ENCODE peak calls at places on chromosomes 5 and 9, in six cellular contexts. One of them, this sample, is unnamed. For H3K36me3 and H3K4me1, the result is how much of the 10 kb centered on the place peaks cover.

GRCh38 chr9:93567271-93567959 is 9.0 kb upstream of the PHF2 start:
- DNase-seq in heart left ventricle: no peak
- DNase-seq in naive thymus-derived CD4-positive, alpha-beta T cell: no peak
- DNase-seq in PC-3: no peak
- DNase-seq in transverse colon: no peak
- DNase-seq in breast epithelium: no peak
- DNase-seq in this sample: no peak

GRCh38 chr5:72383280-72384205 is 63.4 kb downstream of the PTCD2 start:
- DNase-seq in naive thymus-derived CD4-positive, alpha-beta T cell: no peak
- DNase-seq in heart left ventricle: no peak
- DNase-seq in transverse colon: no peak
- DNase-seq in breast epithelium: no peak
- DNase-seq in PC-3: no peak
- DNase-seq in this sample: no peak

GRCh38 chr5:73946926-73947455 is 321.0 kb downstream of the ARHGEF28 start:
- DNase-seq in naive thymus-derived CD4-positive, alpha-beta T cell: no peak
- DNase-seq in PC-3: no peak
- DNase-seq in breast epithelium: no peak
- DNase-seq in transverse colon: no peak
- DNase-seq in heart left ventricle: no peak
- DNase-seq in this sample: no peak

GRCh38 chr9:96394832-96395496 is 11.5 kb upstream of the SLC35D2 start:
- DNase-seq in heart left ventricle: no peak
- DNase-seq in PC-3: no peak
- DNase-seq in breast epithelium: no peak
- DNase-seq in naive thymus-derived CD4-positive, alpha-beta T cell: no peak
- DNase-seq in transverse colon: no peak
- DNase-seq in this sample: no peak

GRCh38 chr9:112332977-112333638 is at the start of gene PTBP3:
- DNase-seq in naive thymus-derived CD4-positive, alpha-beta T cell: peak
- DNase-seq in transverse colon: peak
- DNase-seq in heart left ventricle: peak
- DNase-seq in breast epithelium: peak
- DNase-seq in PC-3: peak
- DNase-seq in this sample: peak

GRCh38 chr9:95104966-95105365 is 212.5 kb downstream of the FANCC start:
- DNase-seq in naive thymus-derived CD4-positive, alpha-beta T cell: no peak
- DNase-seq in heart left ventricle: peak
- DNase-seq in transverse colon: no peak
- DNase-seq in breast epithelium: no peak
- DNase-seq in PC-3: no peak
- DNase-seq in this sample: no peak

GRCh38 chr9:127030814-127031740 is 91.4 kb downstream of the ANGPTL2 start:
- DNase-seq in breast epithelium: no peak
- DNase-seq in heart left ventricle: no peak
- DNase-seq in transverse colon: peak
- DNase-seq in PC-3: no peak
- DNase-seq in naive thymus-derived CD4-positive, alpha-beta T cell: no peak
- DNase-seq in this sample: no peak

GRCh38 chr9:77450093-77450475 is 198.0 kb downstream of the GNA14 start:
- DNase-seq in PC-3: no peak
- DNase-seq in transverse colon: no peak
- DNase-seq in naive thymus-derived CD4-positive, alpha-beta T cell: no peak
- DNase-seq in breast epithelium: no peak
- DNase-seq in heart left ventricle: no peak
- DNase-seq in this sample: no peak

GRCh38 chr9:8564960-8565359 is 765.4 kb upstream of the DMAC1 start:
- DNase-seq in PC-3: no peak
- DNase-seq in heart left ventricle: no peak
- DNase-seq in breast epithelium: no peak
- DNase-seq in transverse colon: no peak
- DNase-seq in naive thymus-derived CD4-positive, alpha-beta T cell: no peak
- DNase-seq in this sample: no peak

GRCh38 chr5:141877478-141878185 is 578 bp downstream of the PCDH1 start:
- DNase-seq in heart left ventricle: no peak
- DNase-seq in PC-3: peak
- DNase-seq in naive thymus-derived CD4-positive, alpha-beta T cell: no peak
- DNase-seq in transverse colon: peak
- DNase-seq in breast epithelium: no peak
- DNase-seq in this sample: no peak

GRCh38 chr9:115213777-115214428 is 95.9 kb upstream of the TNC start:
- DNase-seq in heart left ventricle: peak
- DNase-seq in transverse colon: no peak
- DNase-seq in breast epithelium: no peak
- DNase-seq in PC-3: peak
- DNase-seq in naive thymus-derived CD4-positive, alpha-beta T cell: no peak
- DNase-seq in this sample: no peak

GRCh38 chr5:79189439-79190234 is 46.3 kb upstream of the JMY start:
- DNase-seq in naive thymus-derived CD4-positive, alpha-beta T cell: no peak
- DNase-seq in PC-3: no peak
- DNase-seq in breast epithelium: no peak
- DNase-seq in heart left ventricle: no peak
- DNase-seq in transverse colon: no peak
- DNase-seq in this sample: no peak

GRCh38 chr5:96381526-96381925 is 51.5 kb downstream of the PCSK1 start:
- DNase-seq in heart left ventricle: peak
- DNase-seq in transverse colon: no peak
- DNase-seq in PC-3: no peak
- DNase-seq in naive thymus-derived CD4-positive, alpha-beta T cell: no peak
- DNase-seq in breast epithelium: no peak
- DNase-seq in this sample: no peak

GRCh38 chr5:122424211-122424610 is 112.2 kb downstream of the SNCAIP start:
- DNase-seq in PC-3: no peak
- DNase-seq in transverse colon: no peak
- DNase-seq in breast epithelium: no peak
- DNase-seq in heart left ventricle: no peak
- DNase-seq in naive thymus-derived CD4-positive, alpha-beta T cell: no peak
- DNase-seq in this sample: no peak

GRCh38 chr9:32940740-32941139 is 60.7 kb downstream of the APTX start:
- DNase-seq in transverse colon: no peak
- DNase-seq in naive thymus-derived CD4-positive, alpha-beta T cell: no peak
- DNase-seq in heart left ventricle: no peak
- DNase-seq in breast epithelium: no peak
- DNase-seq in PC-3: no peak
- DNase-seq in this sample: no peak

GRCh38 chr9:108060165-108060564 is 570.6 kb upstream of the KLF4 start:
- DNase-seq in breast epithelium: no peak
- DNase-seq in transverse colon: no peak
- DNase-seq in heart left ventricle: no peak
- DNase-seq in naive thymus-derived CD4-positive, alpha-beta T cell: no peak
- DNase-seq in PC-3: no peak
- DNase-seq in this sample: no peak

GRCh38 chr5:87002485-87002884 is 265.2 kb upstream of the RASA1 start:
- DNase-seq in PC-3: no peak
- DNase-seq in breast epithelium: no peak
- DNase-seq in heart left ventricle: no peak
- DNase-seq in naive thymus-derived CD4-positive, alpha-beta T cell: no peak
- DNase-seq in transverse colon: no peak
- DNase-seq in this sample: no peak

GRCh38 chr5:58458851-58459275 is 1.0 kb downstream of the PLK2 start:
- DNase-seq in transverse colon: no peak
- DNase-seq in naive thymus-derived CD4-positive, alpha-beta T cell: peak
- DNase-seq in heart left ventricle: no peak
- DNase-seq in breast epithelium: no peak
- DNase-seq in PC-3: peak
- DNase-seq in this sample: no peak
- H3K36me3 ChIP-seq in transverse colon: under half
- H3K36me3 ChIP-seq in naive thymus-derived CD4-positive, alpha-beta T cell: under half
- H3K36me3 ChIP-seq in heart left ventricle: under half
- H3K36me3 ChIP-seq in breast epithelium: under half
- H3K36me3 ChIP-seq in PC-3: half or more
- H3K36me3 ChIP-seq in this sample: under half

GRCh38 chr5:90015584-90016018 is 394.0 kb downstream of the CETN3 start:
- DNase-seq in naive thymus-derived CD4-positive, alpha-beta T cell: no peak
- DNase-seq in transverse colon: no peak
- DNase-seq in heart left ventricle: no peak
- DNase-seq in breast epithelium: no peak
- DNase-seq in PC-3: peak
- DNase-seq in this sample: no peak
- H3K4me1 ChIP-seq in naive thymus-derived CD4-positive, alpha-beta T cell: under half
- H3K4me1 ChIP-seq in transverse colon: under half
- H3K4me1 ChIP-seq in heart left ventricle: under half
- H3K4me1 ChIP-seq in breast epithelium: under half
- H3K4me1 ChIP-seq in PC-3: under half
- H3K4me1 ChIP-seq in this sample: under half

DNA sequence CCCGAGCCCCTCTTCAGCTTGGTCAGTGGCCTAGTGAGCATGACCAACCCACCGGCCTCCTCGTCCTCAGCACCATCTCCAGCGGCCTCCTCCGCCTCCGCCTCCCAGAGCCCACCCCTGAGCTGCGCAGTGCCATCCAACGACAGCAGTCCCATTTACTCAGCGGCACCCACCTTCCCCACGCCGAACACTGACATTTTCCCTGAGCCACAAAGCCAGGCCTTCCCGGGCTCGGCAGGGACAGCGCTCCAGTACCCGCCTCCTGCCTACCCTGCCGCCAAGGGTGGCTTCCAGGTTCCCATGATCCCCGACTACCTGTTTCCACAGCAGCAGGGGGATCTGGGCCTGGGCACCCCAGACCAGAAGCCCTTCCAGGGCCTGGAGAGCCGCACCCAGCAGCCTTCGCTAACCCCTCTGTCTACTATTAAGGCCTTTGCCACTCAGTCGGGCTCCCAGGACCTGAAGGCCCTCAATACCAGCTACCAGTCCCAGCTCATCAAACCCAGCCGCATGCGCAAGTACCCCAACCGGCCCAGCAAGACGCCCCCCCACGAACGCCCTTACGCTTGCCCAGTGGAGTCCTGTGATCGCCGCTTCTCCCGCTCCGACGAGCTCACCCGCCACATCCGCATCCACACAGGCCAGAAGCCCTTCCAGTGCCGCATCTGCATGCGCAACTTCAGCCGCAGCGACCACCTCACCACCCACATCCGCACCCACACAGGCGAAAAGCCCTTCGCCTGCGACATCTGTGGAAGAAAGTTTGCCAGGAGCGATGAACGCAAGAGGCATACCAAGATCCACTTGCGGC is 1.8 kb downstream of the EGR1 start:
- DNase-seq in naive thymus-derived CD4-positive, alpha-beta T cell: no peak
- DNase-seq in breast epithelium: no peak
- DNase-seq in heart left ventricle: no peak
- DNase-seq in PC-3: no peak
- DNase-seq in transverse colon: peak
- DNase-seq in this sample: no peak
- H3K27ac ChIP-seq in naive thymus-derived CD4-positive, alpha-beta T cell: peak
- H3K27ac ChIP-seq in breast epithelium: peak
- H3K27ac ChIP-seq in heart left ventricle: no peak
- H3K27ac ChIP-seq in PC-3: no peak
- H3K27ac ChIP-seq in transverse colon: peak
- H3K27ac ChIP-seq in this sample: no peak

DNA sequence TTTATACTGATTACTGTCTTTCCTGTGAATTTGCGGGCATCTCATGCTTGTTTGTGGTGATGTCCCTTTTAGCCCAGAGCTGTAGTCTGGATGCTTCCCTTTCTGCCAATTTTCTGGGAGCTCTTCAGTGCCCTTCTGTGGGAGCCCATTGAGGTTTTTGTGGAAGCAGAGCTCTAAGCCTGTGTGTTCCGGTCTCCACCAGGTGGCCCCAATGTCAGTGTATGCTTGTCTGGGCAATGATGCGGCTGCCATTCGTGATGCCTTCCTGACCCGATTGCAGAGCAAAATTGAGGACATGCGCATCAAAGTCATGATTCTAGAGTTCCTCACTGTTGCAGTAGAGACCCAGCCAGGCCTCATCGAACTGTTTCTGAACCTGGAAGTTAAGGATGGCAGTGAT is 35.1 kb downstream of the SH3GLB2 start:
- DNase-seq in naive thymus-derived CD4-positive, alpha-beta T cell: no peak
- DNase-seq in breast epithelium: peak
- DNase-seq in heart left ventricle: no peak
- DNase-seq in PC-3: peak
- DNase-seq in transverse colon: no peak
- DNase-seq in this sample: no peak
- H3K36me3 ChIP-seq in naive thymus-derived CD4-positive, alpha-beta T cell: under half
- H3K36me3 ChIP-seq in breast epithelium: under half
- H3K36me3 ChIP-seq in heart left ventricle: under half
- H3K36me3 ChIP-seq in PC-3: under half
- H3K36me3 ChIP-seq in transverse colon: under half
- H3K36me3 ChIP-seq in this sample: half or more

GRCh38 chr9:124800306-124801259 is 23.6 kb downstream of the OLFML2A start:
- DNase-seq in breast epithelium: no peak
- DNase-seq in PC-3: no peak
- DNase-seq in naive thymus-derived CD4-positive, alpha-beta T cell: no peak
- DNase-seq in heart left ventricle: peak
- DNase-seq in transverse colon: peak
- DNase-seq in this sample: peak

GRCh38 chr9:124802426-124802825 is 25.5 kb downstream of the OLFML2A start:
- DNase-seq in breast epithelium: no peak
- DNase-seq in transverse colon: no peak
- DNase-seq in PC-3: no peak
- DNase-seq in heart left ventricle: no peak
- DNase-seq in naive thymus-derived CD4-positive, alpha-beta T cell: no peak
- DNase-seq in this sample: no peak

GRCh38 chr9:124799274-124800006 is 22.5 kb downstream of the OLFML2A start:
- DNase-seq in PC-3: no peak
- DNase-seq in heart left ventricle: no peak
- DNase-seq in transverse colon: no peak
- DNase-seq in breast epithelium: no peak
- DNase-seq in naive thymus-derived CD4-positive, alpha-beta T cell: no peak
- DNase-seq in this sample: no peak

GRCh38 chr9:124803911-124804310 is 27.0 kb downstream of the OLFML2A start:
- DNase-seq in heart left ventricle: no peak
- DNase-seq in naive thymus-derived CD4-positive, alpha-beta T cell: no peak
- DNase-seq in PC-3: no peak
- DNase-seq in transverse colon: no peak
- DNase-seq in breast epithelium: no peak
- DNase-seq in this sample: no peak

GRCh38 chr9:124801356-124801755 is 24.4 kb downstream of the OLFML2A start:
- DNase-seq in transverse colon: no peak
- DNase-seq in breast epithelium: no peak
- DNase-seq in naive thymus-derived CD4-positive, alpha-beta T cell: no peak
- DNase-seq in heart left ventricle: no peak
- DNase-seq in PC-3: no peak
- DNase-seq in this sample: no peak
- H3K4me1 ChIP-seq in transverse colon: under half
- H3K4me1 ChIP-seq in breast epithelium: under half
- H3K4me1 ChIP-seq in naive thymus-derived CD4-positive, alpha-beta T cell: under half
- H3K4me1 ChIP-seq in heart left ventricle: under half
- H3K4me1 ChIP-seq in PC-3: under half
- H3K4me1 ChIP-seq in this sample: half or more

GRCh38 chr5:76690027-76690679 is 25.8 kb upstream of the F2R start:
- DNase-seq in PC-3: no peak
- DNase-seq in naive thymus-derived CD4-positive, alpha-beta T cell: no peak
- DNase-seq in heart left ventricle: no peak
- DNase-seq in breast epithelium: no peak
- DNase-seq in transverse colon: no peak
- DNase-seq in this sample: no peak
- H3K27ac ChIP-seq in PC-3: peak
- H3K27ac ChIP-seq in naive thymus-derived CD4-positive, alpha-beta T cell: no peak
- H3K27ac ChIP-seq in heart left ventricle: peak
- H3K27ac ChIP-seq in breast epithelium: peak
- H3K27ac ChIP-seq in transverse colon: peak
- H3K27ac ChIP-seq in this sample: peak

GRCh38 chr9:91898451-91899433 is 51.3 kb downstream of the ROR2 start:
- DNase-seq in naive thymus-derived CD4-positive, alpha-beta T cell: no peak
- DNase-seq in transverse colon: peak
- DNase-seq in breast epithelium: no peak
- DNase-seq in PC-3: no peak
- DNase-seq in heart left ventricle: no peak
- DNase-seq in this sample: no peak
- H3K36me3 ChIP-seq in naive thymus-derived CD4-positive, alpha-beta T cell: under half
- H3K36me3 ChIP-seq in transverse colon: under half
- H3K36me3 ChIP-seq in breast epithelium: under half
- H3K36me3 ChIP-seq in PC-3: under half
- H3K36me3 ChIP-seq in heart left ventricle: under half
- H3K36me3 ChIP-seq in this sample: under half

This sample was measured in left ventricle myocardium inferior.